ENCODE peak calls at places on chromosomes 3 and 15, in four cellular contexts. G is WTC11, F is K562, T is GM12878. I is an unnamed sample.

GRCh38 chr3:4656646-4657318 is 163.6 kb downstream of the ITPR1 start:
- DNase-seq in G (no peak), F (no peak), T (no peak), I (no peak)

GRCh38 chr3:111952086-111952485 is 26.7 kb upstream of the ABHD10 start:
- DNase-seq in G (no peak), F (no peak), T (no peak), I (no peak)

GRCh38 chr3:16550305-16550675 is 36.8 kb upstream of the RFTN1 start:
- DNase-seq in G (no peak), F (no peak), T (no peak), I (no peak)

GRCh38 chr3:2356298-2356950 is 257.8 kb downstream of the CNTN4 start:
- DNase-seq in G (no peak), F (no peak), T (no peak), I (no peak)

GRCh38 chr3:134829716-134830115 is 34.7 kb downstream of the EPHB1 start:
- DNase-seq in G (no peak), F (no peak), T (no peak), I (no peak)

GRCh38 chr3:129077222-129077621 is 16.6 kb downstream of the GP9 start:
- DNase-seq in G (no peak), F (no peak), T (no peak), I (no peak)

GRCh38 chr15:93270937-93271472 is 182.0 kb upstream of the RGMA start:
- DNase-seq in G (no peak), F (no peak), T (no peak), I (no peak)

GRCh38 chr3:122055215-122055614 is at the start of gene CD86:
- DNase-seq in G (no peak), F (no peak), T (peak), I (no peak)

GRCh38 chr3:8458711-8459110 is 42.9 kb upstream of the LMCD1 start:
- DNase-seq in G (no peak), F (no peak), T (no peak), I (no peak)

GRCh38 chr3:49238274-49239127 is 38.5 kb downstream of the C3orf62 start:
- DNase-seq in G (no peak), F (peak), T (peak), I (no peak)

GRCh38 chr3:36305929-36306520 is 74.3 kb upstream of the STAC start:
- DNase-seq in G (no peak), F (no peak), T (no peak), I (no peak)

GRCh38 chr15:48681274-48681840 is 35.8 kb upstream of the FBN1 start:
- DNase-seq in G (no peak), F (no peak), T (no peak), I (peak)

GRCh38 chr3:121796970-121797369 is 37.9 kb downstream of the IQCB1 start:
- DNase-seq in G (no peak), F (no peak), T (no peak), I (no peak)

GRCh38 chr3:27679691-27680090 is 42.4 kb downstream of the EOMES start:
- DNase-seq in G (no peak), F (no peak), T (no peak), I (no peak)
- TF ChIP-seq USF1 in G (no peak), F (no peak), T (no peak), I (no peak)

DNA sequence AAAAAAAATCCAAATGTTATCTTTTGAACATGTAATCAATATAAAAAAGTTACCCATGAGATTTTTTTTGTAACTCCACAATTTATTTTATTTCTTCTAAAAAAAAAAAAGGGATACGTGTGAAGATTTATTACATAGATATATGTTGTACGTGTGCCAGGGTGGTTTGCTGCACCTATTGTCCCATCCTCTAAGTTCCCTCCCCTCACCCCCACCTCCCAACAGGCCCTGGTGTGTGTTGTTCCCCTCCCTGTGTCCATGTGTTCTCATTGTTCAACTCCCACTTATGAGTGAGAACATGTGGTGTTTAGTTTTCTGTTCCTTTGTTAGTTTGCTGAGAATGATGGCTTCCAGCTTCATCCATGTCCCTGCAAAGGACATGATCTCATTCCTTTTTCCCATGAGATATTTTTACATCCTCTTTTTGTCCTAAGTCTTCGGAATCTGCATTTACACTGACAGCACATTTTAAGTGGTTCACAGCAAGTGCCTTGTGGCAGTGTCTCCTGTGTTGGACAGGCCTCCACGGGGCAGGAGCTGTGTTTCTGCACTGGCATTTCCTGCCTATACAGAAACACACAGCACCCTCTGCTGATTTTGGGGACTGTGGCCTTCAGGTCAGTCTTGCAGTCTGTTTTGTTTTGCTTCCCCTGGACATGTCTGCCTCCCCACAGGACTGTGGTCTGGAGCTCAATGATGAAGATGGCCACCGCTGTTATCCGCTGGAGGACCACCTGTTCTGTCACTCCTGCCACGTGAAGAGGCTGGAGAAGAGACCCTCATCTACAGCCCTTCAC is 12.8 kb upstream of the SACM1L start:
- DNase-seq in G (no peak), F (no peak), T (no peak), I (no peak)
- TF ChIP-seq USF1 in G (no peak), F (no peak), T (no peak), I (no peak)

GRCh38 chr3:9955067-9955502 is 2.9 kb upstream of the PRRT3 start:
- DNase-seq in G (peak), F (peak), T (no peak), I (no peak)

GRCh38 chr3:9949626-9950025 is 2.6 kb downstream of the PRRT3 start:
- DNase-seq in G (no peak), F (no peak), T (no peak), I (no peak)

GRCh38 chr3:9951126-9951525 is 1.1 kb downstream of the PRRT3 start:
- DNase-seq in G (no peak), F (no peak), T (peak), I (no peak)

GRCh38 chr3:9951598-9951961 is 628 bp downstream of the PRRT3 start:
- DNase-seq in G (no peak), F (no peak), T (no peak), I (peak)

GRCh38 chr3:9951962-9952805 is at the start of gene PRRT3:
- DNase-seq in G (peak), F (peak), T (no peak), I (peak)
- TF ChIP-seq USF1 in G (no peak), F (no peak), T (no peak), I (no peak)

DNA sequence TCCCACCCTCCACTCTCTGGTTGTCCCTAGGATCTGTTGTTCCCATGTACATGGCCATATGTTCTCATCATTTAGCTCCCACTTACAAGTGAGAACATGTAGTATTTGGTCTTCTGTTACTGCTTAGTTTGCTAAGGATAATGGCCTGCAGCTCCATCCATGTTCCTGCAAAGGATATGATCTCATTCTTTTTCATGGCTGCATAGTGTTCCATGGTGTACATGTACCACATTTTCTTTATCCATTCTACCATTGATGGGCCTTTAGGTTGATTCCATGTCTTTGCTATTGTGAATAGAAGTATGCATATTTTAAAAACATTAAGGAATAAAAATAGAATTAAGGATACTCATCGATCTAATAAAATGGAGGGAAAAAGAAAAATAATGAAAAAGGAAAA is 278.4 kb downstream of the MBNL1 start:
- DNase-seq in G (no peak), F (no peak), T (no peak), I (no peak)
- TF ChIP-seq USF1 in G (no peak), F (no peak), T (no peak), I (no peak)

DNA sequence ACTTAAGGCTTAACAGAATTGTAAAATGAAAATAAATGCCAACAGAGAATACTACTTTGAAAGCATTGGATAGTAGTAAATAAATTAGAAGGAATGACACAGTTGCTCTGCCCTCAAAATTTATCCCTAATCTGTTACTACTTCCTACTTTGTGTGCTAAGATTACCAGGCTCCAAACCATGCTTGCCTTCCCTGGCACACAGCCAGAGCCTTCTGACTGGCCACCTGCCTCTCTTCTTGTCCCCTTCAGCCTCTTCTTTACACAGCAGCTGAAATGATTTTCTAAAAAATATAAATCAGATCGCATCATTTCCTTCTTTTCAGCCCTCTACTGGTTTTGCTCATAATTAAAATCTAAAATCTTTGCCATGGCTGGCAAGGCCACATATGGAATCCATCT is 334.1 kb downstream of the FHIT start:
- DNase-seq in G (no peak), F (peak), T (no peak), I (peak)
- TF ChIP-seq USF1 in G (no peak), F (no peak), T (no peak), I (no peak)

GRCh38 chr15:50312636-50313035 is 42.4 kb downstream of the GABPB1 start:
- DNase-seq in G (no peak), F (no peak), T (no peak), I (no peak)

GRCh38 chr15:50318697-50319096 is 36.3 kb downstream of the GABPB1 start:
- DNase-seq in G (no peak), F (no peak), T (no peak), I (no peak)

GRCh38 chr15:50321680-50322079 is 33.3 kb downstream of the GABPB1 start:
- DNase-seq in G (no peak), F (no peak), T (no peak), I (no peak)

GRCh38 chr15:50320504-50320903 is 34.5 kb downstream of the GABPB1 start:
- DNase-seq in G (no peak), F (no peak), T (no peak), I (no peak)

DNA sequence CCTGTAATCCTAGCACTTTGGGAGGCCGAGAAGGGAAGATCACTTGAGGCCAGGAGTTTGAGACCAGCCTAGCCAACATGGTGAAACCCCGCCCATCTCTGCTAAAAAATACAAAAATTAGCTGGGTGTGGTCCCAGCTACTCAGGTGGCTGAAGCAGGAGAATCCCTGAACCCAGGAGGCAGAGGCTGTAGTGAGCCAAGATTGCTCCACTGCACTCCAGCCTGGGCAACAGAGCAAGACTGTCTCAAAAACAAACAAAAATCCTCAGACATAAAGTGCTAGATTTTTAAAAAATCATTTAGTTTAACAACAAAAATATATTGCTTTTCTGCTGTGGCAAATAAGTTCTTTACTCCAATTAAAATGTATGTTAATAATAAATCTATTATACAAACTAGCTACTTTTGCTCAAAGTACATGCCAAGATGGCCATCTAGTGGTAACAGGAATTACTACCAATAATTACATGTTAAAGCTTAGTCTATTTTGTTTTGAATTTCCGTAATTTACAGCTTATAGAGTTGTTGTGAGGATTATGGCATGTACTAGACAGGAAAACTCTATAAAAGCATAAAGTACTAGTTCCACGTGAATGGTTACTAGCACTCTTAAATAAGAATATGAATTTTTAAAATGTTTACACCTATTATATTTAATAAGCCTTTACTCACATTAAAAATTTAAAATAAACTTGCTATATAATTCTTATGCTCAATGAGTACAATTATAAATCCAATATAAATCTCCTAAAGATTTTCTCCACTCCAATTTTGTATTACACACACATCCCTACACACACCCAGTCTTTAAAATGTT is 39.0 kb downstream of the GABPB1 start:
- DNase-seq in G (no peak), F (peak), T (no peak), I (peak)
- TF ChIP-seq USF1 in G (no peak), F (no peak), T (no peak), I (no peak)

DNA sequence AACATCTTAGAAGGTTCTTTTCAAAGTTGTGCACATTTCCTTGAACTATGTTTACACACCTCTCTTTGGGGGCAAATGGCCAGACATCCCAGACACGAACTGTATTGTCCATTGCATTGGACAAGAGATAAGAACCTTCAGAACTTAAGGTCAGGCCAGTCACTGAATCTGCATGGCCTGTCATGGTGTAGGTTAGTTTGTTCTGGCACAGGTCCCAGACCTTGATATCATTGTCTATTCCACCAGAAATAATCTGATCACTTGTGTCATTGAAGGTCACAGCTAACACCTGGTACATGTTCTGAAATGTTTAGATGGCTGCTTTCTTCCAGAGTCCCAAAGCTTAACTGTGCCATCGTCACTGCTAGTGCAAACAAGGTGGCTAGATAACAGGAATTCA is 55.7 kb downstream of the KCNAB1 start:
- DNase-seq in G (no peak), F (no peak), T (no peak), I (peak)
- TF ChIP-seq USF1 in G (no peak), F (no peak), T (no peak), I (no peak)

I was measured in SK-N-SH.